ENCODE peak calls at places on chromosomes 7 and 10, in nine cellular contexts. One of them, this sample, is unnamed.

GRCh38 chr7:80748302-80749042 is 110.0 kb downstream of the CD36 start:
- DNase-seq in GM12891: no peak
- DNase-seq in HCT116: peak
- DNase-seq in sigmoid colon: no peak
- DNase-seq in breast epithelium: no peak
- DNase-seq in GM23338: peak
- DNase-seq in H1: no peak
- DNase-seq in prostate gland: no peak
- DNase-seq in SK-N-SH: no peak
- DNase-seq in this sample: no peak

GRCh38 chr10:59434463-59435326 is 72.3 kb upstream of the FAM13C start:
- DNase-seq in GM12891: no peak
- DNase-seq in HCT116: no peak
- DNase-seq in sigmoid colon: no peak
- DNase-seq in breast epithelium: no peak
- DNase-seq in GM23338: no peak
- DNase-seq in H1: no peak
- DNase-seq in prostate gland: no peak
- DNase-seq in SK-N-SH: no peak
- DNase-seq in this sample: no peak

GRCh38 chr7:95199779-95200558 is 124.4 kb downstream of the PON1 start:
- DNase-seq in GM12891: no peak
- DNase-seq in HCT116: peak
- DNase-seq in sigmoid colon: peak
- DNase-seq in breast epithelium: peak
- DNase-seq in GM23338: peak
- DNase-seq in H1: no peak
- DNase-seq in prostate gland: peak
- DNase-seq in SK-N-SH: peak
- DNase-seq in this sample: no peak

GRCh38 chr7:113774182-113774807 is 144.5 kb downstream of the PPP1R3A start:
- DNase-seq in GM12891: peak
- DNase-seq in HCT116: peak
- DNase-seq in sigmoid colon: no peak
- DNase-seq in breast epithelium: no peak
- DNase-seq in GM23338: peak
- DNase-seq in H1: no peak
- DNase-seq in prostate gland: no peak
- DNase-seq in SK-N-SH: peak
- DNase-seq in this sample: no peak

GRCh38 chr10:77233466-77233865 is 404.1 kb downstream of the KCNMA1 start:
- DNase-seq in GM12891: no peak
- DNase-seq in HCT116: no peak
- DNase-seq in sigmoid colon: no peak
- DNase-seq in breast epithelium: no peak
- DNase-seq in GM23338: no peak
- DNase-seq in H1: no peak
- DNase-seq in prostate gland: no peak
- DNase-seq in SK-N-SH: no peak
- DNase-seq in this sample: no peak

GRCh38 chr10:62885656-62886461 is 69.7 kb upstream of the EGR2 start:
- DNase-seq in GM12891: no peak
- DNase-seq in HCT116: no peak
- DNase-seq in sigmoid colon: no peak
- DNase-seq in breast epithelium: no peak
- DNase-seq in GM23338: no peak
- DNase-seq in H1: no peak
- DNase-seq in prostate gland: no peak
- DNase-seq in SK-N-SH: no peak
- DNase-seq in this sample: no peak

GRCh38 chr7:81234896-81235295 is 316.0 kb upstream of the SEMA3C start:
- DNase-seq in GM12891: no peak
- DNase-seq in HCT116: no peak
- DNase-seq in sigmoid colon: no peak
- DNase-seq in breast epithelium: no peak
- DNase-seq in GM23338: no peak
- DNase-seq in H1: no peak
- DNase-seq in prostate gland: no peak
- DNase-seq in SK-N-SH: no peak
- DNase-seq in this sample: no peak

GRCh38 chr10:125159932-125160855 is at the start of gene CTBP2:
- DNase-seq in GM12891: no peak
- DNase-seq in HCT116: peak
- DNase-seq in sigmoid colon: peak
- DNase-seq in breast epithelium: peak
- DNase-seq in GM23338: peak
- DNase-seq in H1: peak
- DNase-seq in prostate gland: peak
- DNase-seq in SK-N-SH: peak
- DNase-seq in this sample: no peak

GRCh38 chr10:34286136-34286739 is 528.9 kb downstream of the PARD3 start:
- DNase-seq in GM12891: no peak
- DNase-seq in HCT116: peak
- DNase-seq in sigmoid colon: no peak
- DNase-seq in breast epithelium: no peak
- DNase-seq in GM23338: no peak
- DNase-seq in H1: no peak
- DNase-seq in prostate gland: no peak
- DNase-seq in SK-N-SH: no peak
- DNase-seq in this sample: no peak

GRCh38 chr7:92609921-92610518 is 19.8 kb upstream of the FAM133B start:
- DNase-seq in GM12891: no peak
- DNase-seq in HCT116: no peak
- DNase-seq in sigmoid colon: no peak
- DNase-seq in breast epithelium: no peak
- DNase-seq in GM23338: peak
- DNase-seq in H1: no peak
- DNase-seq in prostate gland: no peak
- DNase-seq in SK-N-SH: peak
- DNase-seq in this sample: no peak

GRCh38 chr10:124197301-124198148 is 104.1 kb upstream of the CHST15 start:
- DNase-seq in GM12891: no peak
- DNase-seq in HCT116: no peak
- DNase-seq in sigmoid colon: no peak
- DNase-seq in breast epithelium: no peak
- DNase-seq in GM23338: no peak
- DNase-seq in H1: no peak
- DNase-seq in prostate gland: no peak
- DNase-seq in SK-N-SH: no peak
- DNase-seq in this sample: no peak

GRCh38 chr10:43785252-43785651 is 136.6 kb upstream of the ZNF32 start:
- DNase-seq in GM12891: no peak
- DNase-seq in HCT116: peak
- DNase-seq in sigmoid colon: no peak
- DNase-seq in breast epithelium: no peak
- DNase-seq in GM23338: peak
- DNase-seq in H1: no peak
- DNase-seq in prostate gland: no peak
- DNase-seq in SK-N-SH: no peak
- DNase-seq in this sample: no peak

GRCh38 chr7:95686109-95686508 is 86.2 kb upstream of the DYNC1I1 start:
- DNase-seq in GM12891: no peak
- DNase-seq in HCT116: peak
- DNase-seq in sigmoid colon: peak
- DNase-seq in breast epithelium: peak
- DNase-seq in GM23338: peak
- DNase-seq in H1: no peak
- DNase-seq in prostate gland: peak
- DNase-seq in SK-N-SH: peak
- DNase-seq in this sample: no peak

GRCh38 chr7:117803476-117803875 is 69.8 kb downstream of the CTTNBP2 start:
- DNase-seq in GM12891: no peak
- DNase-seq in HCT116: no peak
- DNase-seq in sigmoid colon: no peak
- DNase-seq in breast epithelium: no peak
- DNase-seq in GM23338: no peak
- DNase-seq in H1: no peak
- DNase-seq in prostate gland: no peak
- DNase-seq in SK-N-SH: no peak
- DNase-seq in this sample: no peak

GRCh38 chr10:110634527-110635209 is 9.5 kb upstream of the RBM20 start:
- DNase-seq in GM12891: no peak
- DNase-seq in HCT116: no peak
- DNase-seq in sigmoid colon: peak
- DNase-seq in breast epithelium: peak
- DNase-seq in GM23338: no peak
- DNase-seq in H1: no peak
- DNase-seq in prostate gland: no peak
- DNase-seq in SK-N-SH: peak
- DNase-seq in this sample: peak

DNA sequence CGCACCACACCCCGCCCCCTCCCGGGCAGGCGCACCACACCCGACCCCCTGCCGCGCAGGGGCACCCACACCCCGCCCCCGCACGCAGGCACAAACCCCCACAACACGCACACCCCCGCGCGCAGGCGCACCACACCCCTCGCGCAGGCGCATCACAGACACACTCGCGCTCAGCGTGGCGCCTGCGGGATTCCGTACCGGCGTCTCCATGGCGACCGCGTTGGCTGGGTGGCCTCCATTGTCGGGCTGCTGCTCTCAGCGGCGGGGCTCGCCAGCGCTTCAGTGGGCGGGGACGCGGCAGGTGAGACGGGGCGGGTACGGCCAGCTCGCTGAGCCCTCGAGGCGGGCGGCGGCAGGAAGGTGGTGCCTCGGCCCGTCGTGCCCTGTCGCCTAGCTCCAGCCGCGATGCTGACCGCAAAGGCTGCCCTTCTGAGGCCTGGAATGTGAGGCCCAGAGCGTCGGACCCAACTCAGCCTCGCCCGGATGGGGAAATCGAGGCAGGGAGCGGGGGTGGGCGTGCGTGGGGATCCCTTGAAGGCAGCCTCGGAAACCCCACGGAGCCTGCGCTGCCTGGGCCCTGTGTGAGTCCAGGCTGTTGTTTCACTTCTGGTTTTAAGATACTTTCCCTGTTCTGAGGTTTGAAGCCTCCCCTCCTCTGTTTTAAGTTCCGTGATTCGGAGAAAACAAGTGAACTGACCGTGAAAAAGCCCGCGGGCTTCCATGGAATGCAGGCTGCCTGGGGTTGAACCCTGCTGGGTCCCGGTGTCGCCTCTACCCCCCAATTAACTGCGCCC is at the start of gene LRRC27:
- DNase-seq in GM12891: peak
- DNase-seq in HCT116: peak
- DNase-seq in sigmoid colon: peak
- DNase-seq in breast epithelium: peak
- DNase-seq in GM23338: peak
- DNase-seq in H1: peak
- DNase-seq in prostate gland: peak
- DNase-seq in SK-N-SH: peak
- DNase-seq in this sample: peak
- TF ChIP-seq POLR2AphosphoS5 in GM12891: peak
- TF ChIP-seq POLR2AphosphoS5 in HCT116: peak
- TF ChIP-seq POLR2AphosphoS5 in sigmoid colon: peak
- TF ChIP-seq POLR2AphosphoS5 in breast epithelium: peak
- TF ChIP-seq POLR2AphosphoS5 in GM23338: peak
- TF ChIP-seq POLR2AphosphoS5 in H1: no peak
- TF ChIP-seq POLR2AphosphoS5 in prostate gland: peak
- TF ChIP-seq POLR2AphosphoS5 in SK-N-SH: no peak
- TF ChIP-seq POLR2AphosphoS5 in this sample: peak

GRCh38 chr7:101165958-101166602 is 711 bp upstream of the VGF start:
- DNase-seq in GM12891: no peak
- DNase-seq in HCT116: no peak
- DNase-seq in sigmoid colon: no peak
- DNase-seq in breast epithelium: no peak
- DNase-seq in GM23338: peak
- DNase-seq in H1: peak
- DNase-seq in prostate gland: no peak
- DNase-seq in SK-N-SH: peak
- DNase-seq in this sample: no peak
- TF ChIP-seq POLR2AphosphoS5 in GM12891: no peak
- TF ChIP-seq POLR2AphosphoS5 in HCT116: peak
- TF ChIP-seq POLR2AphosphoS5 in sigmoid colon: no peak
- TF ChIP-seq POLR2AphosphoS5 in breast epithelium: no peak
- TF ChIP-seq POLR2AphosphoS5 in GM23338: no peak
- TF ChIP-seq POLR2AphosphoS5 in H1: no peak
- TF ChIP-seq POLR2AphosphoS5 in prostate gland: no peak
- TF ChIP-seq POLR2AphosphoS5 in SK-N-SH: no peak
- TF ChIP-seq POLR2AphosphoS5 in this sample: no peak

GRCh38 chr10:112898540-112899395 is 51.3 kb upstream of the TCF7L2 start:
- DNase-seq in GM12891: no peak
- DNase-seq in HCT116: peak
- DNase-seq in sigmoid colon: no peak
- DNase-seq in breast epithelium: no peak
- DNase-seq in GM23338: peak
- DNase-seq in H1: peak
- DNase-seq in prostate gland: no peak
- DNase-seq in SK-N-SH: no peak
- DNase-seq in this sample: no peak

GRCh38 chr10:112896273-112896672 is 53.8 kb upstream of the TCF7L2 start:
- DNase-seq in GM12891: no peak
- DNase-seq in HCT116: no peak
- DNase-seq in sigmoid colon: no peak
- DNase-seq in breast epithelium: no peak
- DNase-seq in GM23338: no peak
- DNase-seq in H1: no peak
- DNase-seq in prostate gland: no peak
- DNase-seq in SK-N-SH: no peak
- DNase-seq in this sample: no peak

GRCh38 chr10:112899396-112900065 is 50.5 kb upstream of the TCF7L2 start:
- DNase-seq in GM12891: no peak
- DNase-seq in HCT116: no peak
- DNase-seq in sigmoid colon: no peak
- DNase-seq in breast epithelium: no peak
- DNase-seq in GM23338: no peak
- DNase-seq in H1: no peak
- DNase-seq in prostate gland: no peak
- DNase-seq in SK-N-SH: no peak
- DNase-seq in this sample: no peak

GRCh38 chr10:112896722-112897121 is 53.3 kb upstream of the TCF7L2 start:
- DNase-seq in GM12891: no peak
- DNase-seq in HCT116: no peak
- DNase-seq in sigmoid colon: no peak
- DNase-seq in breast epithelium: no peak
- DNase-seq in GM23338: no peak
- DNase-seq in H1: no peak
- DNase-seq in prostate gland: no peak
- DNase-seq in SK-N-SH: no peak
- DNase-seq in this sample: no peak

DNA sequence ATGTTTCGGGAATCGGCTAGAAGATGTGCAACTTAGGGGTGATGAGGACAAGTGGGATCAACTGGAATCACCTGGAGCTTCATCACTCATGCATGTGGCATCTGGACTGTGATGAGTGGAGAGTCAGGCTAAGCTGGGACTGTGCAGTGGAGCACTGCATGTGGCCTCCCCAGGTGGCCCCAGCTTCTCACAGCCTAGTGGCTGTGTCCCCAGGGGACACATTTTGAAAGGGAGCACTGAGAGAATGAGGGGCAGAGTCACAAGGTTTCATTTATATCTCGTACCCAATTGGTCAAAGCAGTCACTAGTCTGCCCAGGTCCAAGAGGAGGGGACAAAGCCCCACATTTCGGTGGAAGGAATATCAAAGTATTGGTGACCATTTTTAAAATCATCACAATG is 54.8 kb upstream of the TCF7L2 start:
- DNase-seq in GM12891: no peak
- DNase-seq in HCT116: no peak
- DNase-seq in sigmoid colon: no peak
- DNase-seq in breast epithelium: no peak
- DNase-seq in GM23338: no peak
- DNase-seq in H1: no peak
- DNase-seq in prostate gland: no peak
- DNase-seq in SK-N-SH: no peak
- DNase-seq in this sample: no peak
- TF ChIP-seq POLR2AphosphoS5 in GM12891: no peak
- TF ChIP-seq POLR2AphosphoS5 in HCT116: no peak
- TF ChIP-seq POLR2AphosphoS5 in sigmoid colon: no peak
- TF ChIP-seq POLR2AphosphoS5 in breast epithelium: no peak
- TF ChIP-seq POLR2AphosphoS5 in GM23338: no peak
- TF ChIP-seq POLR2AphosphoS5 in H1: no peak
- TF ChIP-seq POLR2AphosphoS5 in prostate gland: no peak
- TF ChIP-seq POLR2AphosphoS5 in SK-N-SH: no peak
- TF ChIP-seq POLR2AphosphoS5 in this sample: no peak

GRCh38 chr10:101005869-101006567 is 6.4 kb downstream of the LZTS2 start:
- DNase-seq in GM12891: no peak
- DNase-seq in HCT116: no peak
- DNase-seq in sigmoid colon: no peak
- DNase-seq in breast epithelium: no peak
- DNase-seq in GM23338: no peak
- DNase-seq in H1: no peak
- DNase-seq in prostate gland: no peak
- DNase-seq in SK-N-SH: no peak
- DNase-seq in this sample: no peak
- TF ChIP-seq POLR2AphosphoS5 in GM12891: no peak
- TF ChIP-seq POLR2AphosphoS5 in HCT116: no peak
- TF ChIP-seq POLR2AphosphoS5 in sigmoid colon: no peak
- TF ChIP-seq POLR2AphosphoS5 in breast epithelium: no peak
- TF ChIP-seq POLR2AphosphoS5 in GM23338: no peak
- TF ChIP-seq POLR2AphosphoS5 in H1: no peak
- TF ChIP-seq POLR2AphosphoS5 in prostate gland: no peak
- TF ChIP-seq POLR2AphosphoS5 in SK-N-SH: no peak
- TF ChIP-seq POLR2AphosphoS5 in this sample: no peak

This sample was measured in esophagus muscularis mucosa.